ENCODE peak calls at places on chromosome 1, in four cellular contexts. Z is HAP-1, S is NAMALWA, Y is A673. M is an unnamed sample.
A peak's percentile ranks its signal among the peaks of the same experiment; 100 is the strongest.

GRCh38 chr1:183194527-183195145 is 8.6 kb downstream of the LAMC2 start:
- DNase-seq in Z (peak; percentile 90), Y (no peak), S (peak; percentile 49), M (no peak)

GRCh38 chr1:43441166-43441893 is 12.4 kb downstream of the HYI start:
- DNase-seq in Y (no peak), Z (no peak), S (no peak), M (no peak)

GRCh38 chr1:174880171-174880570 is 119.6 kb upstream of the CACYBP start:
- DNase-seq in Z (no peak), S (no peak), Y (no peak), M (no peak)

GRCh38 chr1:176857632-176858031 is 306.9 kb downstream of the ASTN1 start:
- DNase-seq in Y (no peak), Z (no peak), S (no peak), M (no peak)

GRCh38 chr1:84272401-84272800 is 29.1 kb upstream of the SAMD13 start:
- DNase-seq in Y (no peak), S (no peak), Z (no peak), M (no peak)

GRCh38 chr1:8133657-8134430 is 107.7 kb upstream of the ERRFI1 start:
- DNase-seq in Z (no peak), S (no peak), Y (peak; percentile 44), M (no peak)

GRCh38 chr1:210260087-210260486 is 27.5 kb downstream of the SERTAD4 start:
- DNase-seq in S (no peak), Z (no peak), Y (peak; percentile 37), M (no peak)

GRCh38 chr1:59057801-59058200 is 239.1 kb upstream of the FGGY start:
- DNase-seq in Y (peak; percentile 59), S (no peak), Z (no peak), M (no peak)

GRCh38 chr1:195113471-195113870 is 1494.8 kb downstream of the KCNT2 start:
- DNase-seq in Y (no peak), Z (no peak), S (no peak), M (no peak)